ENCODE peak calls at places on chromosomes 2 and 18, in seven cellular contexts. I is thoracic aorta, A is A549, H is ovary, D is tibial artery, K is gastrocnemius medialis, J is cardiac muscle cell. T is an unnamed sample.

GRCh38 chr2:174589334-174589733 is 8.3 kb downstream of the WIPF1 start:
- DNase-seq in I (no peak), A (no peak), H (no peak), D (no peak), K (no peak), J (no peak), T (no peak)

GRCh38 chr2:42103829-42104228 is 56.0 kb downstream of the PKDCC start:
- DNase-seq in I (no peak), A (no peak), H (no peak), D (no peak), K (no peak), J (no peak), T (no peak)

GRCh38 chr18:9846162-9846915 is 39.4 kb upstream of the TXNDC2 start:
- DNase-seq in I (no peak), A (no peak), H (no peak), D (no peak), K (no peak), J (no peak), T (no peak)

GRCh38 chr18:37604032-37604431 is 38.4 kb upstream of the CELF4 start:
- DNase-seq in I (no peak), A (no peak), H (no peak), D (no peak), K (no peak), J (no peak), T (no peak)

GRCh38 chr2:110858993-110859770 is 126.8 kb downstream of the ACOXL start:
- DNase-seq in I (no peak), A (no peak), H (no peak), D (no peak), K (no peak), J (no peak), T (no peak)

GRCh38 chr18:33440011-33440383 is 524 bp downstream of the CCDC178 start:
- DNase-seq in I (no peak), A (peak; percentile 3), H (peak; percentile 63), D (peak; percentile 22), K (no peak), J (peak; percentile 76), T (no peak)

GRCh38 chr18:57797209-57797651 is 5.9 kb downstream of the ATP8B1 start:
- DNase-seq in I (no peak), A (no peak), H (no peak), D (no peak), K (no peak), J (no peak), T (no peak)

GRCh38 chr2:131081190-131081589 is 12.1 kb downstream of the FAM168B start:
- DNase-seq in I (no peak), A (no peak), H (no peak), D (no peak), K (no peak), J (no peak), T (no peak)

GRCh38 chr2:200203381-200203827 is 103.1 kb upstream of the SPATS2L start:
- DNase-seq in I (no peak), A (no peak), H (no peak), D (no peak), K (no peak), J (no peak), T (no peak)

GRCh38 chr2:49693961-49694360 is 539.6 kb upstream of the FSHR start:
- DNase-seq in I (no peak), A (no peak), H (no peak), D (no peak), K (no peak), J (no peak), T (no peak)

GRCh38 chr2:12043131-12043530 is 296.7 kb downstream of the LPIN1 start:
- DNase-seq in I (no peak), A (no peak), H (no peak), D (no peak), K (no peak), J (no peak), T (no peak)

GRCh38 chr2:6977095-6977777 is 60.0 kb downstream of the RNF144A start:
- DNase-seq in I (no peak), A (no peak), H (peak; percentile 41), D (no peak), K (no peak), J (no peak), T (no peak)

GRCh38 chr18:14189858-14190257 is 57.6 kb upstream of the ZNF519 start:
- DNase-seq in I (no peak), A (peak; percentile 32), H (no peak), D (no peak), K (no peak), J (no peak), T (no peak)

GRCh38 chr18:56575819-56576663 is 62.4 kb downstream of the TXNL1 start:
- DNase-seq in I (no peak), A (peak; percentile 25), H (no peak), D (no peak), K (no peak), J (peak; percentile 66), T (no peak)

GRCh38 chr2:157190151-157190550 is 67.4 kb upstream of the GALNT5 start:
- DNase-seq in I (no peak), A (no peak), H (no peak), D (no peak), K (no peak), J (no peak), T (no peak)

GRCh38 chr2:128808462-128809255 is 490.0 kb upstream of the HS6ST1 start:
- DNase-seq in I (no peak), A (no peak), H (no peak), D (no peak), K (peak; percentile 71), J (no peak), T (no peak)

GRCh38 chr2:184206045-184206444 is 392.3 kb upstream of the ZNF804A start:
- DNase-seq in I (no peak), A (no peak), H (no peak), D (no peak), K (no peak), J (no peak), T (no peak)

GRCh38 chr2:151553-152328 is 105.4 kb upstream of the FAM110C start:
- DNase-seq in I (no peak), A (no peak), H (no peak), D (no peak), K (no peak), J (no peak), T (no peak)

GRCh38 chr2:222052934-222053367 is 245.8 kb downstream of the PAX3 start:
- DNase-seq in I (no peak), A (no peak), H (no peak), D (no peak), K (no peak), J (peak; percentile 15), T (no peak)
- TF ChIP-seq CTCF in I (no peak), A (no peak), H (no peak), D (no peak), K (no peak), J (peak; percentile 9), T (no peak)

DNA sequence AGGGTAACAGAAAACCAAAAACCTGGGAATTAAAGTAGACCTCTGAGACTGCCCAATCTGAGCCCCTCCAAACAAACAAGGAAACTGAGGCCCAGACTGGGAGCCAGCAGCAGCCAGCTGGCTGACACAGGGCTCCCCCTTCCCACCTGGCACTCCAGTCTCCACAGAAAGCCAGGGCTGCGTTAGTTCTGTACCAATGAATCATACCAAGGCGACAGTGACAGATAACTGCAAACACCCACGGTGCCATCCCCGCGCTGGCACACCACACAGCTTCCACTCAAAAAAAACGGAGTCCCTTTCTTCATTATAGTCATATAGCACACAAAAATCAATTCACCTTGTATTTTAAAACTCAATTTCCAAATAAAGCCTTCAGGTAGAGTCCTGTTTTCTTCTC is 1.4 kb downstream of the PER2 start:
- DNase-seq in I (no peak), A (no peak), H (no peak), D (no peak), K (peak; percentile 48), J (no peak), T (peak; percentile 36)
- H3K4me1 ChIP-seq in I (peaks cover 16% of the 10 kb centered on the region), A (peaks cover 72% of the 10 kb centered on the region), H (peaks cover 10% of the 10 kb centered on the region), D (peaks cover 42% of the 10 kb centered on the region), K (peaks cover 61% of the 10 kb centered on the region), J (peaks cover 11% of the 10 kb centered on the region), T (peaks cover 31% of the 10 kb centered on the region)

GRCh38 chr2:158600155-158600802 is 143.5 kb downstream of the PKP4 start:
- DNase-seq in I (peak; percentile 44), A (peak; percentile 4), H (peak; percentile 15), D (peak; percentile 43), K (peak; percentile 5), J (no peak), T (no peak)
- H3K4me3 ChIP-seq in I (peak overlapping the region; percentile 40), A (no peak overlapping the region), H (no peak overlapping the region), D (no peak overlapping the region), K (no peak overlapping the region), J (no peak overlapping the region), T (no peak overlapping the region)

DNA sequence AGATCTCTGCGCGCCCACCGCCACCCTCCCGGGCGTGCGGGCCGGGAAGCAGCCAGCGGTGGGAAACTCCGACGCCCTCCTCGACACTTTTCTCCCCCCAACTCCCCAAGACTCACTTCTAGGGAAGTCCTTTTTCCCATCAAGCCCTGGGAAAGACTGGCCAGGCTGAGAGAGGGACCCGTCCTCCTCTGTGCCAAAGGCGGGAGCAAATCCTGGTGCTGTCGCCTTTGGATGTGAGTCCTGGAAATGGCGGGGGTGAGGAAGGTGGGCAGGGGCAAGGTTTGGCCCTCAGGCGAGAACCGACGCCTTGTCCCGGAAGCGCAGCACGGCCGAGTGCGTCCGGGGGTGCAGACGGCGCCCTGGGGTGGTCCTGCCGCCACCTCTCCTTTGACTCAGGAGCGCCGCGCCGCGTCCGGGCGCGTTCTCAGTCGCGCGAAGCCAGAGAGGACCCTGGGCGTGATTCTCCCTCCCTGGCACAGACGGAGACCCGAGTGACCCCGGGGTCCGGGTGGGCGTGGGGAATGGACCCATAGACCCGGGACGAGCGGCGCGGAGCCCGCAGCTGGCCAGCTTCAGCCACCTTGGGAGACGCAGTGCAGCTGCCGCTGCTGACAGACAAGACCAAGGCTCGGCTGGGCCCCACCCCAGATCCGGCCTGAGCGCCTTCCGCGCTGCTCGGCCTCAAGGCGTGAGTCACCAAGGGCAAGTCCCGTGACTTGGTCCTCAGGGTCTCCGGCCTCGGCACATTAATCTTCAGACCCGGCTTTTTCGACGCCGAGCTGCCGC is 3.5 kb upstream of the LBX2 start:
- DNase-seq in I (no peak), A (peak; percentile 79), H (peak; percentile 54), D (peak; percentile 87), K (peak; percentile 71), J (peak; percentile 39), T (peak; percentile 96)
- TF ChIP-seq CTCF in I (no peak), A (peak; percentile 43), H (no peak), D (no peak), K (no peak), J (peak; percentile 52), T (no peak)

GRCh38 chr2:217664761-217665160 is 338.0 kb downstream of the TNS1 start:
- DNase-seq in I (no peak), A (no peak), H (no peak), D (no peak), K (no peak), J (no peak), T (no peak)

GRCh38 chr2:217660423-217660822 is 342.4 kb downstream of the TNS1 start:
- DNase-seq in I (no peak), A (no peak), H (no peak), D (no peak), K (no peak), J (no peak), T (no peak)

GRCh38 chr2:217666338-217666737 is 336.5 kb downstream of the TNS1 start:
- DNase-seq in I (no peak), A (no peak), H (no peak), D (no peak), K (no peak), J (no peak), T (no peak)

GRCh38 chr2:217661378-217661777 is 341.4 kb downstream of the TNS1 start:
- DNase-seq in I (no peak), A (no peak), H (no peak), D (no peak), K (no peak), J (no peak), T (no peak)

GRCh38 chr2:217662984-217663602 is 339.7 kb downstream of the TNS1 start:
- DNase-seq in I (no peak), A (no peak), H (no peak), D (no peak), K (no peak), J (no peak), T (no peak)
- H3K4me1 ChIP-seq in I (peaks cover 50% of the 10 kb centered on the region), A (peaks cover 17% of the 10 kb centered on the region), H (peaks cover 2% of the 10 kb centered on the region), D (peaks cover 42% of the 10 kb centered on the region), K (no peaks in the 10 kb centered on the region), J (no peaks in the 10 kb centered on the region), T (peaks cover 6% of the 10 kb centered on the region)